ENCODE peak calls at places on chromosome 22, in five cellular contexts. B, G, E, Q and I are unnamed samples.
A peak's percentile ranks its signal among the peaks of the same experiment; 100 is the strongest.

GRCh38 chr22:36417281-36417686 is 29.5 kb upstream of the MYH9 start:
- DNase-seq in B (peak; percentile 76), G (peak; percentile 96), E (peak; percentile 45), Q (no peak), I (peak; percentile 45)

GRCh38 chr22:36367066-36367465 is 20.7 kb downstream of the MYH9 start:
- DNase-seq in B (no peak), G (no peak), E (no peak), Q (no peak), I (no peak)

GRCh38 chr22:42649261-42650056 is at the start of gene CYB5R3:
- DNase-seq in B (peak; percentile 82), G (peak; percentile 82), E (peak; percentile 93), Q (peak; percentile 81), I (peak; percentile 76)

GRCh38 chr22:41585898-41586297 is 3.7 kb downstream of the PMM1 start:
- DNase-seq in B (no peak), G (no peak), E (no peak), Q (no peak), I (no peak)

GRCh38 chr22:48227341-48228018 is 1465.0 kb downstream of the TBC1D22A start:
- DNase-seq in B (no peak), G (no peak), E (no peak), Q (no peak), I (no peak)

GRCh38 chr22:22554324-22555284 is 4.5 kb downstream of the PRAME start:
- DNase-seq in B (no peak), G (no peak), E (no peak), Q (no peak), I (no peak)

GRCh38 chr22:42396621-42397331 is 35.4 kb downstream of the NFAM1 start:
- DNase-seq in B (no peak), G (peak; percentile 19), E (peak; percentile 58), Q (no peak), I (peak; percentile 74)

GRCh38 chr22:26471522-26471921 is 12.1 kb downstream of the HPS4 start:
- DNase-seq in B (peak; percentile 98), G (peak; percentile 50), E (no peak), Q (peak; percentile 92), I (no peak)

GRCh38 chr22:48153726-48154125 is 1391.3 kb downstream of the TBC1D22A start:
- DNase-seq in B (no peak), G (no peak), E (no peak), Q (no peak), I (no peak)

GRCh38 chr22:30832407-30832987 is 136.1 kb downstream of the MORC2 start:
- DNase-seq in B (no peak), G (no peak), E (no peak), Q (no peak), I (no peak)

GRCh38 chr22:48760481-48761238 is 1067.0 kb downstream of the BRD1 start:
- DNase-seq in B (no peak), G (no peak), E (no peak), Q (no peak), I (no peak)

GRCh38 chr22:40313007-40313406 is 33.3 kb upstream of the ADSL start:
- DNase-seq in B (no peak), G (no peak), E (no peak), Q (no peak), I (no peak)
- TF ChIP-seq CTCF in B (no peak), G (no peak), E (no peak), Q (no peak), I (no peak)

GRCh38 chr22:19851291-19852176 is 3.1 kb downstream of the GNB1L start:
- DNase-seq in B (no peak), G (no peak), E (no peak), Q (no peak), I (no peak)
- H3K79me2 ChIP-seq in B (peaks cover 47% of the 10 kb centered on the region), G (peaks cover 91% of the 10 kb centered on the region), E (peaks cover 45% of the 10 kb centered on the region), Q (peaks cover 52% of the 10 kb centered on the region), I (peaks cover 46% of the 10 kb centered on the region)

GRCh38 chr22:49949914-49950292 is 10.7 kb upstream of the PIM3 start:
- DNase-seq in B (no peak), G (no peak), E (no peak), Q (no peak), I (no peak)
- H3K27ac ChIP-seq in B (no peak overlapping the region), G (peak overlapping the region; percentile 50), E (no peak overlapping the region), Q (no peak overlapping the region), I (no peak overlapping the region)

DNA sequence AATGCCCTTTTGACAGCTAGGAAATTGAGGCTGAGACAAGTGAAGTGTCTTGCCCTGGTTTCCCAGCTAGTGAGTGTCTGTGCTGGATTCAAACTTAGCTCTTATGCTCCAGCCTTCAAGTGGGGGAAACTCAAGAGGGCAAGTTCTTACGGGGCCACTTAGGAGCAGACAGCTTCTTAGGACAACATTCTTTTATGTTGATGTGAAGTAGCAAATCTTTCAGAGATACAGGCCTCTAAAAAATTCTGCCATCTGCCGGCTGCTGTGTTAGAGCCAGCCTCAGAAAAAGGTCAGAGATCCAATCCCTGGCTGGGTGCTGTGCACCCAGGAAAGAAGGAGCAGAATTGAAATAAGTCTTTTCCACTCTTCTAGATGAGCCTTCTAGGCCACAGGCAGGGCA is 26.6 kb downstream of the TIMP3 start:
- DNase-seq in B (no peak), G (no peak), E (no peak), Q (no peak), I (no peak)
- TF ChIP-seq CTCF in B (peak; percentile 23), G (no peak), E (no peak), Q (no peak), I (no peak)

GRCh38 chr22:44051961-44052360 is 27.9 kb downstream of the PARVB start:
- DNase-seq in B (no peak), G (no peak), E (no peak), Q (no peak), I (no peak)
- H3K79me2 ChIP-seq in B (no peaks in the 10 kb centered on the region), G (no peaks in the 10 kb centered on the region), E (no peaks in the 10 kb centered on the region), Q (peaks cover 84% of the 10 kb centered on the region), I (no peaks in the 10 kb centered on the region)

GRCh38 chr22:37601540-37602442 is 6.8 kb upstream of the GGA1 start:
- DNase-seq in B (peak; percentile 67), G (peak; percentile 67), E (peak; percentile 97), Q (peak; percentile 42), I (peak; percentile 65)
- H3K27ac ChIP-seq in B (no peak overlapping the region), G (no peak overlapping the region), E (peak overlapping the region; percentile 41), Q (no peak overlapping the region), I (no peak overlapping the region)

GRCh38 chr22:38941488-38941987 is 15.9 kb upstream of the APOBEC3A start:
- DNase-seq in B (peak; percentile 11), G (no peak), E (no peak), Q (no peak), I (no peak)

GRCh38 chr22:38942702-38943101 is 14.7 kb upstream of the APOBEC3A start:
- DNase-seq in B (no peak), G (no peak), E (no peak), Q (no peak), I (no peak)

GRCh38 chr22:38944653-38945052 is 12.8 kb upstream of the APOBEC3A start:
- DNase-seq in B (no peak), G (no peak), E (no peak), Q (no peak), I (no peak)

GRCh38 chr22:38943882-38944281 is 13.5 kb upstream of the APOBEC3A start:
- DNase-seq in B (no peak), G (no peak), E (no peak), Q (no peak), I (no peak)

DNA sequence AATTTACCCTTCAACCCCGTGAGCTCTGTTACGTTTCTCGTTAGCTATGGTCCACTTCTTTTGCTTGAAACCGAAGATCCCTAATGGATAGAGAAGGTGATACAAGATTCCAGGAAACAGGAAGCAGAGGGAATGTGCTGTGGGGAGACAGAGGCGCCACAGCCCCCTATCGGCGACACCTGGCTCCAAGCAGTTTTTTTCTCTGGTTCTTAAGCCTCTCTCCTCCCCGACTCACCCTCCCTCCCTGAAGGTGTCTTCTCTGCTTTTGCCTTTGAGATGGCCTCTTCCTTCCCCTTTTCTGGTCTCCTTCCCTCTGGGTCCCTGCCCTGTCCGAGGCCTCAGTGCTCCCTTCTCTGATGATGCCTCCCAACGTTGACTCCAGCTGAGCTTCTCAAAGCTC is 14.2 kb upstream of the APOBEC3A start:
- DNase-seq in B (no peak), G (no peak), E (peak; percentile 47), Q (no peak), I (no peak)
- TF ChIP-seq CTCF in B (peak; percentile 7), G (no peak), E (peak; percentile 33), Q (peak; percentile 6), I (no peak)

GRCh38 chr22:46612341-46612903 is 7.8 kb upstream of the GRAMD4 start:
- DNase-seq in B (no peak), G (no peak), E (no peak), Q (no peak), I (peak; percentile 55)
- H3K79me2 ChIP-seq in B (no peaks in the 10 kb centered on the region), G (no peaks in the 10 kb centered on the region), E (peaks cover 6% of the 10 kb centered on the region), Q (no peaks in the 10 kb centered on the region), I (peaks cover 16% of the 10 kb centered on the region)

GRCh38 chr22:24975813-24976341 is 23.4 kb downstream of the KIAA1671 start:
- DNase-seq in B (peak; percentile 44), G (no peak), E (no peak), Q (no peak), I (no peak)
- H3K27ac ChIP-seq in B (no peak overlapping the region), G (peak overlapping the region; percentile 89), E (peak overlapping the region; percentile 78), Q (no peak overlapping the region), I (no peak overlapping the region)

GRCh38 chr22:28935713-28936112 is 52.3 kb downstream of the ZNRF3 start:
- DNase-seq in B (no peak), G (no peak), E (peak; percentile 74), Q (no peak), I (no peak)
- TF ChIP-seq CTCF in B (peak; percentile 25), G (peak; percentile 36), E (peak; percentile 58), Q (peak; percentile 21), I (peak; percentile 32)